ENCODE peak calls at places on chromosomes 16 and 17, in six cellular contexts. J is lung; P is PC-3; I is left lung; K is CD8-positive, alpha-beta T cell; M is colonic mucosa. X is an unnamed sample.

GRCh38 chr17:41145261-41145660 is 4.4 kb downstream of the KRTAP4-5 start:
- DNase-seq in J (no peak), P (no peak), I (no peak), K (no peak), M (no peak), X (no peak)

GRCh38 chr16:9049241-9049640 is 42.2 kb upstream of the HAPSTR1 start:
- DNase-seq in J (no peak), P (peak; percentile 39), I (no peak), K (no peak), M (no peak), X (no peak)

GRCh38 chr16:2520784-2521577 is 810 bp downstream of the AMDHD2 start:
- DNase-seq in J (peak; percentile 41), P (peak; percentile 76), I (peak; percentile 89), K (peak; percentile 92), M (no peak), X (no peak)

GRCh38 chr16:81558444-81559175 is 114.0 kb downstream of the CMIP start:
- DNase-seq in J (peak; percentile 76), P (no peak), I (peak; percentile 86), K (no peak), M (peak; percentile 93), X (no peak)

GRCh38 chr17:38761612-38762011 is 9.1 kb downstream of the PSMB3 start:
- DNase-seq in J (no peak), P (peak; percentile 34), I (no peak), K (peak; percentile 49), M (peak; percentile 22), X (no peak)

GRCh38 chr16:62010186-62010585 is 26.1 kb downstream of the CDH8 start:
- DNase-seq in J (no peak), P (no peak), I (no peak), K (no peak), M (no peak), X (no peak)

GRCh38 chr16:695355-696089 is 5.3 kb upstream of the WDR24 start:
- DNase-seq in J (no peak), P (peak; percentile 62), I (no peak), K (peak; percentile 56), M (peak; percentile 96), X (peak; percentile 82)

GRCh38 chr16:21590791-21591190 is 8.6 kb upstream of the METTL9 start:
- DNase-seq in J (no peak), P (peak; percentile 25), I (no peak), K (no peak), M (no peak), X (no peak)

GRCh38 chr17:40548982-40549680 is 16.1 kb downstream of the CCR7 start:
- DNase-seq in J (peak; percentile 77), P (peak; percentile 66), I (no peak), K (no peak), M (peak; percentile 35), X (no peak)

GRCh38 chr16:31880322-31880979 is 6.8 kb downstream of the ZNF267 start:
- DNase-seq in J (no peak), P (peak; percentile 52), I (no peak), K (peak; percentile 51), M (no peak), X (no peak)

GRCh38 chr16:53078765-53079484 is 24.1 kb downstream of the CHD9 start:
- DNase-seq in J (no peak), P (no peak), I (no peak), K (no peak), M (no peak), X (no peak)

GRCh38 chr16:89827383-89828198 is 684 bp upstream of the SPIRE2 start:
- DNase-seq in J (peak; percentile 50), P (peak; percentile 33), I (peak; percentile 80), K (no peak), M (peak; percentile 69), X (peak; percentile 67)

GRCh38 chr17:64126918-64127317 is 3.0 kb downstream of the ERN1 start:
- DNase-seq in J (no peak), P (peak; percentile 46), I (no peak), K (no peak), M (no peak), X (no peak)

GRCh38 chr16:30750876-30751465 is 2.7 kb downstream of the PHKG2 start:
- DNase-seq in J (no peak), P (no peak), I (peak; percentile 49), K (no peak), M (no peak), X (no peak)

GRCh38 chr16:78562650-78563049 is 463.2 kb downstream of the WWOX start:
- DNase-seq in J (no peak), P (no peak), I (no peak), K (no peak), M (no peak), X (no peak)
- TF ChIP-seq CTCF in J (no peak), P (no peak), I (no peak), K (no peak), M (no peak), X (no peak)

GRCh38 chr17:46176975-46177374 is 16.3 kb downstream of the KANSL1 start:
- DNase-seq in J (no peak), P (no peak), I (no peak), K (no peak), M (no peak), X (no peak)

GRCh38 chr17:46175891-46176290 is 17.3 kb downstream of the KANSL1 start:
- DNase-seq in J (no peak), P (no peak), I (no peak), K (no peak), M (no peak), X (no peak)

GRCh38 chr17:46180895-46181279 is 12.3 kb downstream of the KANSL1 start:
- DNase-seq in J (no peak), P (no peak), I (no peak), K (no peak), M (no peak), X (no peak)

GRCh38 chr17:46179375-46179999 is 13.7 kb downstream of the KANSL1 start:
- DNase-seq in J (no peak), P (no peak), I (no peak), K (no peak), M (no peak), X (no peak)

DNA sequence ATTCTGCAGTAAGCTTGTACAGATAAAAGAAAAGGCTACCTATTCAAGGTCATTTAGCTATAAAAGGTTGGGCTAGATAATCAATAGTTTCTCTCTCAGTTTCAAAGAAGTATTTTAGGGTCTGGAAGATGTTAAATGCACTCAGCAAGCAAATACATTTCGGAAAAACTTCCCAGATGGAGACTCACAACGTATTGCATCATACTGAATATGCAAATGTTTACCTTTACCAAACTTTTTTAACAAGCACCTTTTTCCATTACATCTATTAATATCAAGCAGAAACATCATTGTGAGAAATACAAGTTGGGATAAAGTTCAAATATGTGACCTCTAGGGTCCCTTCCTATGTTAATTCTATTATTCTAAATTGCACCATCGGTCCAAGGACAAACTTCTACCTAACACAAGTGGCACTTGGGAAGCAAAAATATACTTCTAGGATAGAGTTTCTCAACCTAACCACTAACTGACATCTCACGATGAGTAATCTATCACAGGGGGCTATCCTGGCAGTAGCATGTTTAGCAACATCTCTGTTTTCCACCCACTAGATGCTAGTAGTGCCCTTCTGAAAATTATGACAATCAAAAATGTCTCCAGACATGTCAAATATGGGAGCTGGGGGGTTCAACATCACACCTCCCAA is 14.6 kb downstream of the KANSL1 start:
- DNase-seq in J (no peak), P (peak; percentile 74), I (no peak), K (no peak), M (no peak), X (no peak)
- H3K27ac ChIP-seq in J (no peak overlapping the region), P (peak overlapping the region; percentile 1), I (peak overlapping the region; percentile 2), K (no peak overlapping the region), M (no peak overlapping the region), X (no peak overlapping the region)

DNA sequence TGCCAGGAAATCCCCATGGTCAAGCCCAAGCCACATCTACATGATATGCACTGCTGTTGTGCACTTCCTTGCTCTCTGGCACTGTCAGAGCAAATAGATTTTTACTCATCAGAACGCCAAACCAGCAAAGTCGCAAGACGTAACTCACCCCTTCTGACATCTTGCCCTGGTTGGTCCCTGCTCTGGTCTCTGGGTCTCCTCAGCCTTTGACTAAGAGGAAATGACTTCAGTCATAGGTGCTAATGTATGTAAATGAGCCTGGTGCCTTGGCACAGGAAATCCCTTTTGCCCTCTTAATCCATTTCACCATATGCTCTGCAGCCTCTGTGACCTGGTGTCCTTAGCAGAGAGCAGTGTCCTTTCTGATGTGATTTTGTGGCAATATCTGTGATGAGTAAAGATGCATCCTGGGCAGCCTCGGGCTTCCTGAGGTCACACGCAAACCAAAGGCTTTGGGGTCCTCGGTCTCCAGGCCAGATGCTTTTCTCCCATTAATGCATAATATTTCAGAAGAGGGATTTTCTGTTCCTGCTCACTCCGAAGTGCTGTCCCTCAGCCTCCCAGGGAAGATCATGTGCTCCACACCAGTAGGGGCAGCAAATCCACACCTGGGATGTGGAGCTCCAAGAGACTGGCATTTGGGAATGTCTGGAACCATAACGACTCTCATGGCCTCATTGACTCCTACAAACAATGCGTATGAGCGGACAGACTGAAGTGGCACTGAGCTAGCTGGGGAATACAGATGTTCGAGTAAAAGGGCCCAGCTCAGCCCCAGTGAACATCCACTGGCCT is 66.9 kb downstream of the GP2 start:
- DNase-seq in J (no peak), P (no peak), I (no peak), K (no peak), M (no peak), X (no peak)
- TF ChIP-seq CTCF in J (no peak), P (no peak), I (no peak), K (no peak), M (no peak), X (no peak)

DNA sequence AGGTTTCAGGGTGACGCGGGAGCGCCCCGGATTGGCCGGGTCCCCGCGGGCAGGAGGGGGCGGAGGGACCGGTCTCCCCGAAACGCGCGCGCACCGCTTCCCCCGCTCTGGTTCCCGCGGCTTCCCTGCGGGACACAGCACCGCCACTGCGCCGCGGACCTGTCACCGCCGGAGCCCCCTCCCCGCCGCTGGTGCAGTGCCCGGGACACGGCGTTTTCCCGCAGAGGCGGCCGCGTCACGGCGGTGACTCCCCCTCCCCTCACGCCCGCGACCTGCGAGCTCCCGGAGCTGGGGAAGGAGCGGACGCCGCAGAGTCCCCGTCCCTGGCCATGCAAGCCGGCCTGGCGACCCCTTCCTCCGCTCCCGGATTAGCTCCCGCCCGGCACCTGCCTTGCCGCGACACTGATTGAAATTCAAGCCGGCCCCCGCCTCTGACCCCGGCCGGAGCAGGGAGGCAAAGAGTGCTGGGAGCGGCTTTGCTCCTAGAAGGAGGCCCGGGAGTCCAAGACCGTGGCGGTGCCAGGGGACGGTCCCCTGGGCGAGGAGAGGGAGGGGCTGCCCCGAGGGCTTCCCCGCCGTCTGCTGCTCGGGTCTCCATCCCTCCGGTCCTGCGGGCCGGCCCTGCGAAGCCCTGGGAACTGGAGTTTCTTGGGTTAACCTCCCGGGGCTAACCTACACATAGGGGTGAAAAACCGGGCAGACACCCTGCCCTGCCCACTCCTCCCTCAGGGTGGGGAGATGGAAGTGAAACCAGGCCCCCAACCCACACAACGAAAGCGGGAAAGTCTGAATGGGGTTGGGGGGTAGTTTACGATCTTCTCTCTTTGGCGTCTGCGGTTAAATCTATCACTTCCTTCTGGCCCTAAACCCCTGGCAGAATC is 997 bp downstream of the RHBDL3 start:
- DNase-seq in J (no peak), P (no peak), I (peak; percentile 78), K (no peak), M (no peak), X (no peak)
- H3K27ac ChIP-seq in J (no peak overlapping the region), P (no peak overlapping the region), I (no peak overlapping the region), K (no peak overlapping the region), M (no peak overlapping the region), X (peak overlapping the region; percentile 72)

DNA sequence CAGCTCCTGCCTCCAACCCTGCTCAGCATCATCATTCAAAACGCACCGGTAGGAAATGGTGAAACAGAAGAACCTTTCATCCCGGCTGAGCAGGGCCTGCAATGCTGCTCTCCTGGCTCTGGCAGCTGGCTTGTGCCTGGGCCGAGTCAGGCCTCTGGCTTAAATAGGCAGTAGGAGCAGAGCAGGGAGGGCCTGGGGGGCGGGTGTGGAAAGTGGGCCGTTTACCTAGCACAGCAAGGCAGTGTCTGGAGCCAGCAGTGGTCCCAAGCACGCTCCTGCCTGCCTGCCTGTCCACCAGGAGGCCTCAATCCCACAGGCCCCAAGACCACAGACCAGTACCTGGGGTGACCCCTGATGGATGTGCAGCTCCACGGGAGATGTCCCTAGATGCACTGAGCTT is 59.3 kb downstream of the SMPD3 start:
- DNase-seq in J (no peak), P (no peak), I (no peak), K (no peak), M (no peak), X (no peak)
- TF ChIP-seq CTCF in J (no peak), P (no peak), I (no peak), K (no peak), M (no peak), X (no peak)

X was measured in dorsolateral prefrontal cortex.